ENCODE peak calls at places on chromosomes 3 and 15, in ten cellular contexts. One of them, this sample, is unnamed.
A peak's percentile ranks its signal among the peaks of the same experiment; 100 is the strongest.

GRCh38 chr3:123521179-123521969 is 63.5 kb downstream of the HACD2 start:
- DNase-seq in T follicular helper cell: no peak
- DNase-seq in cardiac muscle cell: no peak
- DNase-seq in GOT3: no peak
- DNase-seq in dorsolateral prefrontal cortex: no peak
- DNase-seq in HT1080: peak; percentile 9
- DNase-seq in NCI-H1436: no peak
- DNase-seq in sciatic nerve: no peak
- DNase-seq in activated CD8-positive, alpha-beta memory T cell treated with anti-CD3 and anti-CD28 coated beads, Interleukin-2, amount 50 U/mL, for 4 hours: no peak
- DNase-seq in Right ventricle myocardium superior: no peak
- DNase-seq in this sample: no peak

GRCh38 chr15:101530224-101530958 is 40.9 kb upstream of the PCSK6 start:
- DNase-seq in T follicular helper cell: no peak
- DNase-seq in cardiac muscle cell: no peak
- DNase-seq in GOT3: no peak
- DNase-seq in dorsolateral prefrontal cortex: no peak
- DNase-seq in HT1080: peak; percentile 39
- DNase-seq in NCI-H1436: no peak
- DNase-seq in sciatic nerve: no peak
- DNase-seq in activated CD8-positive, alpha-beta memory T cell treated with anti-CD3 and anti-CD28 coated beads, Interleukin-2, amount 50 U/mL, for 4 hours: no peak
- DNase-seq in Right ventricle myocardium superior: no peak
- DNase-seq in this sample: no peak

GRCh38 chr3:33718595-33718907 is 497 bp upstream of the CLASP2 start:
- DNase-seq in T follicular helper cell: no peak
- DNase-seq in cardiac muscle cell: no peak
- DNase-seq in GOT3: no peak
- DNase-seq in dorsolateral prefrontal cortex: no peak
- DNase-seq in HT1080: no peak
- DNase-seq in NCI-H1436: no peak
- DNase-seq in sciatic nerve: no peak
- DNase-seq in activated CD8-positive, alpha-beta memory T cell treated with anti-CD3 and anti-CD28 coated beads, Interleukin-2, amount 50 U/mL, for 4 hours: no peak
- DNase-seq in Right ventricle myocardium superior: no peak
- DNase-seq in this sample: no peak

GRCh38 chr15:78811124-78811824 is at the start of gene ADAMTS7:
- DNase-seq in T follicular helper cell: peak; percentile 25
- DNase-seq in cardiac muscle cell: peak; percentile 89
- DNase-seq in GOT3: peak; percentile 30
- DNase-seq in dorsolateral prefrontal cortex: no peak
- DNase-seq in HT1080: peak; percentile 38
- DNase-seq in NCI-H1436: peak; percentile 36
- DNase-seq in sciatic nerve: peak; percentile 90
- DNase-seq in activated CD8-positive, alpha-beta memory T cell treated with anti-CD3 and anti-CD28 coated beads, Interleukin-2, amount 50 U/mL, for 4 hours: peak; percentile 59
- DNase-seq in Right ventricle myocardium superior: peak; percentile 86
- DNase-seq in this sample: no peak

GRCh38 chr3:10404377-10404776 is 83.5 kb upstream of the SEC13 start:
- DNase-seq in T follicular helper cell: no peak
- DNase-seq in cardiac muscle cell: no peak
- DNase-seq in GOT3: no peak
- DNase-seq in dorsolateral prefrontal cortex: no peak
- DNase-seq in HT1080: no peak
- DNase-seq in NCI-H1436: no peak
- DNase-seq in sciatic nerve: no peak
- DNase-seq in activated CD8-positive, alpha-beta memory T cell treated with anti-CD3 and anti-CD28 coated beads, Interleukin-2, amount 50 U/mL, for 4 hours: no peak
- DNase-seq in Right ventricle myocardium superior: no peak
- DNase-seq in this sample: no peak

GRCh38 chr3:64705946-64706345 is 18.1 kb upstream of the ADAMTS9 start:
- DNase-seq in T follicular helper cell: no peak
- DNase-seq in cardiac muscle cell: no peak
- DNase-seq in GOT3: no peak
- DNase-seq in dorsolateral prefrontal cortex: no peak
- DNase-seq in HT1080: no peak
- DNase-seq in NCI-H1436: no peak
- DNase-seq in sciatic nerve: no peak
- DNase-seq in activated CD8-positive, alpha-beta memory T cell treated with anti-CD3 and anti-CD28 coated beads, Interleukin-2, amount 50 U/mL, for 4 hours: no peak
- DNase-seq in Right ventricle myocardium superior: no peak
- DNase-seq in this sample: no peak

GRCh38 chr3:16480861-16481569 is 32.5 kb downstream of the RFTN1 start:
- DNase-seq in T follicular helper cell: no peak
- DNase-seq in cardiac muscle cell: no peak
- DNase-seq in GOT3: no peak
- DNase-seq in dorsolateral prefrontal cortex: no peak
- DNase-seq in HT1080: no peak
- DNase-seq in NCI-H1436: no peak
- DNase-seq in sciatic nerve: no peak
- DNase-seq in activated CD8-positive, alpha-beta memory T cell treated with anti-CD3 and anti-CD28 coated beads, Interleukin-2, amount 50 U/mL, for 4 hours: no peak
- DNase-seq in Right ventricle myocardium superior: no peak
- DNase-seq in this sample: peak; percentile 10

GRCh38 chr3:192296845-192297244 is 430.5 kb downstream of the FGF12 start:
- DNase-seq in T follicular helper cell: no peak
- DNase-seq in cardiac muscle cell: no peak
- DNase-seq in GOT3: no peak
- DNase-seq in dorsolateral prefrontal cortex: no peak
- DNase-seq in HT1080: no peak
- DNase-seq in NCI-H1436: no peak
- DNase-seq in sciatic nerve: no peak
- DNase-seq in activated CD8-positive, alpha-beta memory T cell treated with anti-CD3 and anti-CD28 coated beads, Interleukin-2, amount 50 U/mL, for 4 hours: no peak
- DNase-seq in Right ventricle myocardium superior: no peak
- DNase-seq in this sample: no peak

GRCh38 chr3:18070231-18070630 is 327.8 kb upstream of the TBC1D5 start:
- DNase-seq in T follicular helper cell: no peak
- DNase-seq in cardiac muscle cell: no peak
- DNase-seq in GOT3: no peak
- DNase-seq in dorsolateral prefrontal cortex: no peak
- DNase-seq in HT1080: no peak
- DNase-seq in NCI-H1436: no peak
- DNase-seq in sciatic nerve: no peak
- DNase-seq in activated CD8-positive, alpha-beta memory T cell treated with anti-CD3 and anti-CD28 coated beads, Interleukin-2, amount 50 U/mL, for 4 hours: no peak
- DNase-seq in Right ventricle myocardium superior: no peak
- DNase-seq in this sample: no peak

GRCh38 chr3:175342196-175342595 is 483.1 kb downstream of the NAALADL2 start:
- DNase-seq in T follicular helper cell: no peak
- DNase-seq in cardiac muscle cell: no peak
- DNase-seq in GOT3: no peak
- DNase-seq in dorsolateral prefrontal cortex: no peak
- DNase-seq in HT1080: no peak
- DNase-seq in NCI-H1436: no peak
- DNase-seq in sciatic nerve: no peak
- DNase-seq in activated CD8-positive, alpha-beta memory T cell treated with anti-CD3 and anti-CD28 coated beads, Interleukin-2, amount 50 U/mL, for 4 hours: no peak
- DNase-seq in Right ventricle myocardium superior: no peak
- DNase-seq in this sample: no peak

GRCh38 chr3:75906555-75907112 is 121.3 kb upstream of the ZNF717 start:
- DNase-seq in T follicular helper cell: no peak
- DNase-seq in cardiac muscle cell: peak; percentile 81
- DNase-seq in GOT3: no peak
- DNase-seq in dorsolateral prefrontal cortex: peak; percentile 61
- DNase-seq in HT1080: peak; percentile 31
- DNase-seq in NCI-H1436: no peak
- DNase-seq in sciatic nerve: no peak
- DNase-seq in activated CD8-positive, alpha-beta memory T cell treated with anti-CD3 and anti-CD28 coated beads, Interleukin-2, amount 50 U/mL, for 4 hours: no peak
- DNase-seq in Right ventricle myocardium superior: no peak
- DNase-seq in this sample: no peak

GRCh38 chr3:115475178-115476041 is 147.9 kb upstream of the GAP43 start:
- DNase-seq in T follicular helper cell: no peak
- DNase-seq in cardiac muscle cell: peak; percentile 27
- DNase-seq in GOT3: no peak
- DNase-seq in dorsolateral prefrontal cortex: peak; percentile 29
- DNase-seq in HT1080: no peak
- DNase-seq in NCI-H1436: no peak
- DNase-seq in sciatic nerve: no peak
- DNase-seq in activated CD8-positive, alpha-beta memory T cell treated with anti-CD3 and anti-CD28 coated beads, Interleukin-2, amount 50 U/mL, for 4 hours: no peak
- DNase-seq in Right ventricle myocardium superior: peak; percentile 52
- DNase-seq in this sample: no peak

GRCh38 chr15:100468265-100468664 is 60.5 kb downstream of the CERS3 start:
- DNase-seq in T follicular helper cell: no peak
- DNase-seq in cardiac muscle cell: peak; percentile 28
- DNase-seq in GOT3: no peak
- DNase-seq in dorsolateral prefrontal cortex: no peak
- DNase-seq in HT1080: peak; percentile 4
- DNase-seq in NCI-H1436: no peak
- DNase-seq in sciatic nerve: no peak
- DNase-seq in activated CD8-positive, alpha-beta memory T cell treated with anti-CD3 and anti-CD28 coated beads, Interleukin-2, amount 50 U/mL, for 4 hours: no peak
- DNase-seq in Right ventricle myocardium superior: peak; percentile 66
- DNase-seq in this sample: no peak